ENCODE peak calls at places on chromosomes 7 and 10, in five cellular contexts. N is GM23338, K is HepG2, B is GM12878, M is K562. X is an unnamed sample.

GRCh38 chr7:29189743-29190201 is 4.8 kb upstream of the CHN2 start:
- DNase-seq in M (peak), K (peak), B (no peak), N (peak), X (peak)

GRCh38 chr7:159115601-159116501 is 28.8 kb downstream of the VIPR2 start:
- DNase-seq in M (no peak), N (no peak), K (no peak), B (no peak), X (no peak)

GRCh38 chr10:105914432-105914831 is 1250.1 kb downstream of the SORCS1 start:
- DNase-seq in K (no peak), B (no peak), M (no peak), N (no peak), X (no peak)

GRCh38 chr10:63503395-63503794 is 17.8 kb upstream of the REEP3 start:
- DNase-seq in K (no peak), B (no peak), N (no peak), M (no peak), X (no peak)

GRCh38 chr10:131647789-131648188 is 253.0 kb upstream of the PPP2R2D start:
- DNase-seq in K (no peak), M (no peak), B (no peak), N (peak), X (no peak)

GRCh38 chr7:127903913-127904705 is 127.1 kb downstream of the LRRC4 start:
- DNase-seq in M (no peak), B (no peak), K (no peak), N (peak), X (no peak)

GRCh38 chr10:133270773-133271297 is 5.8 kb downstream of the ADAM8 start:
- DNase-seq in B (no peak), N (no peak), K (no peak), M (no peak), X (no peak)

GRCh38 chr7:107048783-107049418 is 4.4 kb downstream of the PRKAR2B start:
- DNase-seq in K (no peak), M (no peak), N (no peak), B (no peak), X (no peak)

GRCh38 chr10:110337906-110338305 is 33.2 kb upstream of the SMNDC1 start:
- DNase-seq in K (no peak), B (no peak), N (no peak), M (no peak), X (no peak)

GRCh38 chr7:25758559-25758958 is 393.4 kb upstream of the NFE2L3 start:
- DNase-seq in K (no peak), M (no peak), B (no peak), N (no peak), X (no peak)

GRCh38 chr7:25762511-25763119 is 389.4 kb upstream of the NFE2L3 start:
- DNase-seq in M (no peak), N (no peak), B (no peak), K (no peak), X (no peak)

GRCh38 chr7:25763461-25763860 is 388.5 kb upstream of the NFE2L3 start:
- DNase-seq in M (no peak), N (no peak), B (no peak), K (no peak), X (no peak)

GRCh38 chr7:25759281-25759680 is 392.7 kb upstream of the NFE2L3 start:
- DNase-seq in N (no peak), K (no peak), M (no peak), B (no peak), X (no peak)

GRCh38 chr7:25759748-25760147 is 392.2 kb upstream of the NFE2L3 start:
- DNase-seq in B (no peak), N (peak), K (no peak), M (no peak), X (no peak)
- TF ChIP-seq JUNB in B (no peak), N (no peak), K (no peak), M (no peak), X (no peak)

GRCh38 chr7:36115448-36116321 is 37.4 kb upstream of the EEPD1 start:
- DNase-seq in M (no peak), K (peak), B (peak), N (no peak), X (peak)
- TF ChIP-seq JUNB in M (no peak), K (no peak), B (peak), N (no peak), X (peak)

GRCh38 chr10:94183666-94184264 is 179.0 kb downstream of the NOC3L start:
- DNase-seq in N (no peak), B (no peak), M (no peak), K (no peak), X (peak)
- TF ChIP-seq JUNB in N (no peak), B (no peak), M (no peak), K (no peak), X (no peak)

GRCh38 chr10:35011771-35012191 is 78.4 kb downstream of the CUL2 start:
- DNase-seq in K (no peak), M (no peak), N (no peak), B (no peak), X (no peak)

GRCh38 chr10:35016009-35016408 is 74.1 kb downstream of the CUL2 start:
- DNase-seq in M (no peak), B (no peak), K (no peak), N (no peak), X (no peak)

GRCh38 chr10:35019037-35019794 is 70.9 kb downstream of the CUL2 start:
- DNase-seq in K (no peak), N (no peak), B (no peak), M (no peak), X (no peak)

GRCh38 chr10:35012781-35013180 is 77.4 kb downstream of the CUL2 start:
- DNase-seq in N (peak), B (no peak), M (no peak), K (no peak), X (no peak)

DNA sequence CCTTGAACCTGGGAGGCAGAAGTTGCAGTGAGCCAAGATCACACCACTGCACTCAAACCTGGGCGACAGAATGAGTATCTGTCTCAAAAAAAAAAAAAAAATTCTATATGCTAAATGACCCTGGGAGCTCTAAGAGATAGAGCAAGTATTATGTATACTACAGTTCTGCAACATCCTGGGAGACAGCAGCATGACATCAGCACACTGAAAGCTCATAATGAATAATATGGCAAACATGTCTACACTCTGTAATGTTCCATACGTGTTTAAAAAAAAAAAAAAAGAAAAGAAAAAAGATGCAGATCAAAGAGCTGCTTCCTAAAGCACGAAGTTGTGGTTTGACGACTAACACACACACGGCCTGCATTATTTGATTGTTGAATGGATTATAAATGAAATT is 72.5 kb downstream of the CUL2 start:
- DNase-seq in N (no peak), B (no peak), M (no peak), K (no peak), X (no peak)
- TF ChIP-seq JUNB in N (no peak), B (no peak), M (no peak), K (no peak), X (no peak)